ENCODE peak calls at places on chromosomes 1 and 21, in eight cellular contexts. K, D, A, T, V, N, P and O are unnamed samples. For H3K27me3, the result is how much of the 10 kb centered on the place peaks cover.

GRCh38 chr1:11719313-11720032 is 16.5 kb upstream of the AGTRAP start:
- DNase-seq in K (peak), P (peak), A (peak), N (peak), T (peak), V (peak), D (peak), O (peak)

GRCh38 chr1:112296908-112297307 is 99.1 kb upstream of the CTTNBP2NL start:
- DNase-seq in V (peak), P (no peak), A (no peak), T (no peak), D (no peak), K (no peak), N (no peak), O (no peak)

GRCh38 chr1:9252999-9253398 is 18.4 kb downstream of the H6PD start:
- DNase-seq in K (no peak), P (no peak), N (no peak), A (no peak), D (peak), V (no peak), T (no peak), O (no peak)

GRCh38 chr1:209430821-209431259 is 152.7 kb upstream of the CAMK1G start:
- DNase-seq in V (no peak), D (no peak), T (no peak), A (no peak), N (no peak), P (no peak), K (no peak), O (no peak)

GRCh38 chr1:25819496-25820246 is at the start of gene MTFR1L:
- DNase-seq in T (peak), V (peak), P (peak), A (peak), D (peak), N (peak), K (peak), O (peak)

GRCh38 chr1:171788696-171789095 is 7.2 kb downstream of the METTL13 start:
- DNase-seq in T (no peak), P (no peak), V (peak), N (no peak), K (no peak), A (peak), D (no peak), O (peak)

GRCh38 chr1:118960567-118961136 is 27.5 kb downstream of the TBX15 start:
- DNase-seq in A (peak), P (peak), T (no peak), V (peak), K (no peak), N (peak), D (no peak), O (no peak)

GRCh38 chr1:225863167-225863566 is 19.0 kb downstream of the TMEM63A start:
- DNase-seq in N (no peak), K (no peak), T (no peak), P (no peak), V (peak), D (no peak), A (no peak), O (no peak)

GRCh38 chr1:50060279-50060678 is 36.5 kb upstream of the AGBL4 start:
- DNase-seq in T (no peak), K (no peak), V (no peak), A (peak), N (no peak), D (no peak), P (no peak), O (peak)

GRCh38 chr21:27339902-27340301 is 373.0 kb upstream of the ADAMTS5 start:
- DNase-seq in P (no peak), A (no peak), V (peak), D (no peak), K (no peak), T (no peak), N (no peak), O (no peak)

GRCh38 chr1:47650606-47651005 is 212.8 kb downstream of the FOXD2 start:
- DNase-seq in V (no peak), T (no peak), K (no peak), N (no peak), A (no peak), D (no peak), P (no peak), O (no peak)

GRCh38 chr21:42111470-42111743 is 40.3 kb downstream of the UMODL1 start:
- DNase-seq in K (no peak), V (no peak), T (no peak), P (no peak), D (no peak), A (no peak), N (no peak), O (no peak)

DNA sequence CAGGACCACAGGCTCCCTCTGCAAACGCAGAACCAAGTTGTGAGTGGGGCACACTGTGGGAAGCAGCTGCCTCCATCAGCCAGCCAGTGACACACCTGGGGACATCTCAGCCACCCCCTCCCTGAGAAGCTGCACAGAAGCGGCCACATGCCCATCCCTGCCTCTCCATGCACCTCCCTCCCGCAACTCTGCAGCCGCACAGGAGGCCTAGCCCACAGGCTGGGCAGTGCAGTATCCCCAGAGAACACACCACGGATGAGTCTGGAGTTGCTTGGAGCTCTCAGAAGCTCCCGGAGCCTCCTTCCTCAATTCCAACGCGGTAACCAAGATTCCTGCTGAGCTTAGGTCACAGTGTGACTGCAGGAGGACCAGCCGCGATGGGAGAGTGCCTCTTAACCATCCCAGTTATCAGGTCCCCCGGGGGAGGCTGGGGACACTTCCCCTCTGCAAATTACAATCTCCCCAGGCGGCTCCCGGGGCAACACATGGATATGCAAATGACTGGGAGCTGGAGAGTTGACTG is 1.2 kb upstream of the WNT3A start:
- DNase-seq in T (peak), D (no peak), P (no peak), N (peak), K (no peak), A (peak), V (no peak), O (no peak)
- H3K27me3 ChIP-seq in T (half or more), D (half or more), P (half or more), N (half or more), K (under half), A (half or more), V (half or more), O (under half)

GRCh38 chr1:18960409-18960808 is 3.9 kb upstream of the IFFO2 start:
- DNase-seq in T (no peak), A (no peak), N (no peak), D (no peak), V (no peak), P (no peak), K (peak), O (no peak)
- H3K27me3 ChIP-seq in T (under half), A (under half), N (under half), D (under half), V (under half), P (under half), K (under half), O (under half)

DNA sequence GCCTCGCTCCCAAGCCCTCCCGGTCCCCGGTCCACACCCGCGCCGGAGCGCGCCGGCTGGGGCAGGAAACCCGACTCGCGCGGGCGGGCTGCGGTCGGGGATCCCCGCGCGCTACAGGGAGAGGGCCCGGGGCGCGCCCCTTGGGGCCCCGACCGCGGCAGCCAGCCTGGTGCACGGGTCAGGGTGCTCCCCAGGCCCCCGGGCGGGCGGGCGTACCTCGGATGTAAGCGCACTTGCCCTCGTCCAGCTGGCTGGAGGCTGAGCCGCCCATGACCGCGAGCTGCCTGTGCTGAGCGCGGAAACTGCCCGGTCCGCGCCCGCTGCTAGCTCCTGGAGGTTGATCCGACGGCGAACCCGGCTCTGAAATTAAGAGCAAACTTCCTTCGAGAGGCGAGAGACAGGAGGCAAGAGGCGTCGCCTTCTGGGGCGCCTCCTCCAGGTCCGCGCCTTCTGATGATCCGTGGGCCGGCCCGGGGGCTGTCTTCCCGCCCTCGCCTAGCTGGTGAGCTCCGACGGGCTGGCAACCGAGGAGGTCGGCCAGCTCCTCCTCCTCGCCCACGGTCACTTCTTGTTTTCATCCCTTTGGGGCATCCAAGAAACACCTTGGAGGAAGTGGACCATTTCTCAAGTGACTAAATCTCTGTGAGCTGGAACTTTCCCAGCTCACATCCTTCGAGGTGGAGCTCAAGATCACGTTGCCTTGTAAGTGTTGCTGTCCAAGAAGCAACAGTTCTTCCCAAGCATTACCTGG is at the start of gene NIBAN1:
- DNase-seq in A (peak), N (peak), P (peak), T (peak), V (peak), D (peak), K (peak), O (peak)
- H3K27me3 ChIP-seq in A (under half), N (under half), P (under half), T (under half), V (half or more), D (half or more), K (under half), O (under half)

GRCh38 chr1:36912365-36912840 is 121.9 kb downstream of the GRIK3 start:
- DNase-seq in T (no peak), V (no peak), K (no peak), N (no peak), D (no peak), P (no peak), A (no peak), O (no peak)
- H3K27me3 ChIP-seq in T (under half), V (under half), K (under half), N (half or more), D (under half), P (under half), A (under half), O (under half)

GRCh38 chr1:110612060-110612745 is 6.0 kb upstream of the KCNA2 start:
- DNase-seq in A (no peak), K (no peak), N (no peak), P (no peak), T (no peak), D (no peak), V (no peak), O (no peak)

GRCh38 chr1:110610741-110611286 is 4.7 kb upstream of the KCNA2 start:
- DNase-seq in A (no peak), D (no peak), V (no peak), T (no peak), N (no peak), K (no peak), P (no peak), O (no peak)

GRCh38 chr1:110607663-110608230 is 1.6 kb upstream of the KCNA2 start:
- DNase-seq in T (no peak), K (no peak), P (no peak), D (peak), N (no peak), A (no peak), V (no peak), O (no peak)

GRCh38 chr1:110608247-110608646 is 2.1 kb upstream of the KCNA2 start:
- DNase-seq in A (no peak), V (no peak), K (no peak), D (no peak), N (no peak), T (no peak), P (no peak), O (no peak)

DNA sequence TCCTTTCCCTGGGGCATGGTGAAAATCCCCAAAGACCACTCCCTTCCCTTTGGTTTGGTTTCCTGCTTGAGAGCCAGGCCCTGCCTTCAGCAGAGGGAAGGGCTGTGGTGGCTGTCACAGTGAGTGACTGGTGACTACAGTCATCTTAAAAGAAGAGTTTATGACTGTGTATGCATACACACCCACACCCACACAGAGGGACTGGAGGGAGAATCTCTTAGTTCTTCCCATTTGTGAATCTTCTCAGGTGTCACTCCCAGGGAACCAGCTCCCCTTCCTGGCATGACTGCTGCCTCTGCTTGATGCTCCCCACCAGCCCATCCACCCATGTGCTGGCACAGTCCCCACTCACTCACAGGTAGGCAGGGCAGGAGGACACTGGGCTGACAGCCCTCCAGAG is 3.9 kb upstream of the KCNA2 start:
- DNase-seq in N (no peak), P (no peak), V (no peak), D (no peak), A (no peak), T (no peak), K (no peak), O (no peak)
- H3K27me3 ChIP-seq in N (half or more), P (under half), V (half or more), D (half or more), A (half or more), T (under half), K (under half), O (under half)

DNA sequence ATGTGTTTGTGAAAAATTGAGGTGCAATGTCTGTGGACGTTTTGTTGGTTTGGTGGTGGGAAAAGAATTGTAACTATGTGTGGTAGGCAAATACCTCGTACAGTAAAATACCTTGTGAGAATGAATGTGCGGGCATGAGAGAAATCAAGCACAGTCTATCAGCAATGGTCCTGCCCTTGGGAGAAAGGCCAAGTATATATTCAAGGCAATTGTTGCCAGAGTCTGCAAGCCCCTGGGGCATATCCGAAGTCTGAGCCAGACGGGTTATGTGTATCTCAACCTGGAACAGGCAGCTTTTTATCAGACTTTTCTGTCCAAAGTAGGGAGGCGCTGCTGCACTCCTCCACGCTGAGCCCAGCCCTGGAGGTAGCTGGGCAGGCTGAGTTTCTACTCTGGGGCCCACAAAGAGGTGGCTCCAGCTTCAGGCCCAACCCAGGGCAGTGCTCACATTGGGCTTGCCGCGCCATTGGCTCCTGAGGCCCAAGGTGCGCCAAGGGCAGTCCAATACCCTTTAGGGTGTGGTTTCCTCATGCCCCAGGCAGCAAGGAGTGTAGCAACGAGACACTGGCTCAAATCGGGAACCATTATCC is 9.4 kb upstream of the GNL2 start:
- DNase-seq in P (no peak), V (peak), T (no peak), D (no peak), N (no peak), K (no peak), A (no peak), O (no peak)
- H3K27me3 ChIP-seq in P (under half), V (half or more), T (under half), D (half or more), N (half or more), K (under half), A (under half), O (under half)

GRCh38 chr1:3149277-3149676 is 80.3 kb downstream of the PRDM16 start:
- DNase-seq in K (no peak), N (no peak), T (no peak), P (no peak), D (no peak), A (no peak), V (no peak), O (no peak)

GRCh38 chr1:3151456-3151855 is 82.5 kb downstream of the PRDM16 start:
- DNase-seq in K (no peak), N (no peak), P (no peak), A (no peak), D (no peak), V (no peak), T (no peak), O (no peak)

GRCh38 chr1:3153197-3153596 is 84.2 kb downstream of the PRDM16 start:
- DNase-seq in P (no peak), N (no peak), V (no peak), K (no peak), T (no peak), A (no peak), D (no peak), O (no peak)

GRCh38 chr1:3154081-3154795 is 85.2 kb downstream of the PRDM16 start:
- DNase-seq in N (peak), D (no peak), T (no peak), P (no peak), K (no peak), V (no peak), A (no peak), O (no peak)

GRCh38 chr1:3152143-3152542 is 83.1 kb downstream of the PRDM16 start:
- DNase-seq in D (no peak), T (no peak), N (no peak), A (no peak), P (no peak), V (no peak), K (no peak), O (no peak)
- H3K27me3 ChIP-seq in D (under half), T (under half), N (under half), A (under half), P (under half), V (under half), K (under half), O (under half)

GRCh38 chr1:78231894-78232293 is 186.1 kb downstream of the GIPC2 start:
- DNase-seq in A (no peak), N (no peak), V (no peak), T (no peak), P (no peak), K (no peak), D (no peak), O (no peak)
- H3K27me3 ChIP-seq in A (under half), N (under half), V (half or more), T (under half), P (under half), K (under half), D (half or more), O (under half)